ENCODE peak calls at places on chromosomes 2 and 18, in five cellular contexts. W is activated naive CD8-positive, alpha-beta T cell treated with anti-CD3 and anti-CD28 coated beads, Interleukin-2, amount 10 ng/mL, durations not matched to agents 7 days and 5 days; O is activated naive CD4-positive, alpha-beta T cell; P is dorsolateral prefrontal cortex; A is stimulated activated CD8-positive, alpha-beta memory T cell treated with anti-CD3 and anti-CD28 coated beads, Interleukin-15, amount 100 ng/mL, for 24 hours. D is an unnamed sample.

GRCh38 chr2:106886916-106887758 is 1.2 kb upstream of the ST6GAL2 start:
- DNase-seq in W (peak), O (no peak), P (peak), A (no peak), D (peak)

GRCh38 chr2:49042510-49042909 is 111.8 kb downstream of the FSHR start:
- DNase-seq in W (no peak), O (no peak), P (no peak), A (no peak), D (no peak)

GRCh38 chr2:157497603-157498314 is 53.9 kb upstream of the CYTIP start:
- DNase-seq in W (no peak), O (no peak), P (no peak), A (no peak), D (no peak)

GRCh38 chr2:181038796-181039195 is 58.4 kb downstream of the UBE2E3 start:
- DNase-seq in W (no peak), O (no peak), P (no peak), A (no peak), D (no peak)

GRCh38 chr2:41905597-41906324 is 142.1 kb upstream of the PKDCC start:
- DNase-seq in W (no peak), O (no peak), P (no peak), A (no peak), D (no peak)

GRCh38 chr2:39437522-39438296 is 624 bp upstream of the MAP4K3 start:
- DNase-seq in W (peak), O (no peak), P (no peak), A (no peak), D (no peak)

GRCh38 chr18:58495634-58496033 is 133.3 kb downstream of the ALPK2 start:
- DNase-seq in W (no peak), O (no peak), P (no peak), A (no peak), D (no peak)

GRCh38 chr2:148994341-148994740 is 44.2 kb upstream of the LYPD6B start:
- DNase-seq in W (no peak), O (no peak), P (no peak), A (no peak), D (no peak)

GRCh38 chr2:46818819-46819218 is 96.8 kb downstream of the MCFD2 start:
- DNase-seq in W (no peak), O (no peak), P (no peak), A (no peak), D (no peak)

D was measured in neural crest cell.